ENCODE peak calls at places on chromosomes 12 and 14, in eight cellular contexts. One of them, this sample, is unnamed. For H3K36me3, the result is how much of the 10 kb centered on the place peaks cover.

GRCh38 chr14:68042591-68043210 is 223.1 kb downstream of the RAD51B start:
- DNase-seq in testis: no peak
- DNase-seq in neuronal stem cell: peak
- DNase-seq in DND-41: no peak
- DNase-seq in mesenchymal stem cell: peak
- DNase-seq in tibial nerve: no peak
- DNase-seq in body of pancreas: no peak
- DNase-seq in brain microvascular endothelial cell: no peak
- DNase-seq in this sample: no peak

GRCh38 chr12:19894803-19895202 is 455.5 kb downstream of the AEBP2 start:
- DNase-seq in tibial nerve: no peak
- DNase-seq in mesenchymal stem cell: peak
- DNase-seq in neuronal stem cell: no peak
- DNase-seq in brain microvascular endothelial cell: peak
- DNase-seq in DND-41: no peak
- DNase-seq in testis: no peak
- DNase-seq in body of pancreas: no peak
- DNase-seq in this sample: no peak

GRCh38 chr12:25388216-25388615 is 137.5 kb upstream of the KRAS start:
- DNase-seq in DND-41: no peak
- DNase-seq in neuronal stem cell: no peak
- DNase-seq in testis: no peak
- DNase-seq in tibial nerve: no peak
- DNase-seq in body of pancreas: no peak
- DNase-seq in mesenchymal stem cell: no peak
- DNase-seq in brain microvascular endothelial cell: no peak
- DNase-seq in this sample: no peak

GRCh38 chr12:116384629-116385485 is 107.4 kb upstream of the MED13L start:
- DNase-seq in DND-41: peak
- DNase-seq in body of pancreas: peak
- DNase-seq in testis: no peak
- DNase-seq in tibial nerve: no peak
- DNase-seq in mesenchymal stem cell: no peak
- DNase-seq in brain microvascular endothelial cell: peak
- DNase-seq in neuronal stem cell: no peak
- DNase-seq in this sample: no peak

GRCh38 chr12:104426926-104427546 is 29.7 kb upstream of the CHST11 start:
- DNase-seq in mesenchymal stem cell: peak
- DNase-seq in DND-41: no peak
- DNase-seq in brain microvascular endothelial cell: peak
- DNase-seq in neuronal stem cell: no peak
- DNase-seq in testis: no peak
- DNase-seq in body of pancreas: no peak
- DNase-seq in tibial nerve: no peak
- DNase-seq in this sample: no peak

GRCh38 chr12:118064608-118065007 is 3.6 kb upstream of the WSB2 start:
- DNase-seq in DND-41: peak
- DNase-seq in neuronal stem cell: no peak
- DNase-seq in body of pancreas: no peak
- DNase-seq in testis: no peak
- DNase-seq in mesenchymal stem cell: peak
- DNase-seq in tibial nerve: no peak
- DNase-seq in brain microvascular endothelial cell: no peak
- DNase-seq in this sample: peak

GRCh38 chr12:118055865-118056773 is 4.9 kb downstream of the WSB2 start:
- DNase-seq in tibial nerve: no peak
- DNase-seq in DND-41: no peak
- DNase-seq in brain microvascular endothelial cell: no peak
- DNase-seq in mesenchymal stem cell: no peak
- DNase-seq in neuronal stem cell: no peak
- DNase-seq in body of pancreas: peak
- DNase-seq in testis: no peak
- DNase-seq in this sample: no peak

GRCh38 chr12:64675795-64676194 is 65.5 kb downstream of the RASSF3 start:
- DNase-seq in testis: no peak
- DNase-seq in brain microvascular endothelial cell: peak
- DNase-seq in mesenchymal stem cell: peak
- DNase-seq in body of pancreas: peak
- DNase-seq in DND-41: no peak
- DNase-seq in neuronal stem cell: no peak
- DNase-seq in tibial nerve: no peak
- DNase-seq in this sample: no peak

GRCh38 chr14:91595736-91596135 is 85.6 kb upstream of the PPP4R3A start:
- DNase-seq in body of pancreas: no peak
- DNase-seq in brain microvascular endothelial cell: no peak
- DNase-seq in mesenchymal stem cell: no peak
- DNase-seq in DND-41: no peak
- DNase-seq in testis: no peak
- DNase-seq in tibial nerve: no peak
- DNase-seq in neuronal stem cell: no peak
- DNase-seq in this sample: no peak

GRCh38 chr14:38255408-38255672 is 553 bp downstream of the CLEC14A start:
- DNase-seq in neuronal stem cell: no peak
- DNase-seq in brain microvascular endothelial cell: no peak
- DNase-seq in body of pancreas: peak
- DNase-seq in mesenchymal stem cell: peak
- DNase-seq in tibial nerve: no peak
- DNase-seq in testis: peak
- DNase-seq in DND-41: no peak
- DNase-seq in this sample: no peak

GRCh38 chr12:93913845-93914244 is 234.5 kb upstream of the PLXNC1 start:
- DNase-seq in mesenchymal stem cell: peak
- DNase-seq in DND-41: no peak
- DNase-seq in testis: no peak
- DNase-seq in neuronal stem cell: no peak
- DNase-seq in body of pancreas: no peak
- DNase-seq in tibial nerve: no peak
- DNase-seq in brain microvascular endothelial cell: peak
- DNase-seq in this sample: no peak

GRCh38 chr12:90978117-90978770 is 23.3 kb upstream of the CCER1 start:
- DNase-seq in tibial nerve: no peak
- DNase-seq in testis: no peak
- DNase-seq in DND-41: no peak
- DNase-seq in mesenchymal stem cell: peak
- DNase-seq in body of pancreas: peak
- DNase-seq in neuronal stem cell: peak
- DNase-seq in brain microvascular endothelial cell: peak
- DNase-seq in this sample: peak

GRCh38 chr12:51721281-51721940 is 127.1 kb downstream of the FIGNL2 start:
- DNase-seq in testis: peak
- DNase-seq in body of pancreas: no peak
- DNase-seq in brain microvascular endothelial cell: peak
- DNase-seq in neuronal stem cell: peak
- DNase-seq in DND-41: no peak
- DNase-seq in tibial nerve: peak
- DNase-seq in mesenchymal stem cell: peak
- DNase-seq in this sample: no peak

GRCh38 chr14:55356913-55357312 is 54.7 kb downstream of the ATG14 start:
- DNase-seq in DND-41: no peak
- DNase-seq in body of pancreas: no peak
- DNase-seq in brain microvascular endothelial cell: no peak
- DNase-seq in neuronal stem cell: no peak
- DNase-seq in testis: no peak
- DNase-seq in tibial nerve: no peak
- DNase-seq in mesenchymal stem cell: no peak
- DNase-seq in this sample: no peak
- H3K36me3 ChIP-seq in DND-41: under half
- H3K36me3 ChIP-seq in body of pancreas: under half
- H3K36me3 ChIP-seq in brain microvascular endothelial cell: under half
- H3K36me3 ChIP-seq in neuronal stem cell: under half
- H3K36me3 ChIP-seq in testis: under half
- H3K36me3 ChIP-seq in tibial nerve: under half
- H3K36me3 ChIP-seq in mesenchymal stem cell: under half
- H3K36me3 ChIP-seq in this sample: under half

DNA sequence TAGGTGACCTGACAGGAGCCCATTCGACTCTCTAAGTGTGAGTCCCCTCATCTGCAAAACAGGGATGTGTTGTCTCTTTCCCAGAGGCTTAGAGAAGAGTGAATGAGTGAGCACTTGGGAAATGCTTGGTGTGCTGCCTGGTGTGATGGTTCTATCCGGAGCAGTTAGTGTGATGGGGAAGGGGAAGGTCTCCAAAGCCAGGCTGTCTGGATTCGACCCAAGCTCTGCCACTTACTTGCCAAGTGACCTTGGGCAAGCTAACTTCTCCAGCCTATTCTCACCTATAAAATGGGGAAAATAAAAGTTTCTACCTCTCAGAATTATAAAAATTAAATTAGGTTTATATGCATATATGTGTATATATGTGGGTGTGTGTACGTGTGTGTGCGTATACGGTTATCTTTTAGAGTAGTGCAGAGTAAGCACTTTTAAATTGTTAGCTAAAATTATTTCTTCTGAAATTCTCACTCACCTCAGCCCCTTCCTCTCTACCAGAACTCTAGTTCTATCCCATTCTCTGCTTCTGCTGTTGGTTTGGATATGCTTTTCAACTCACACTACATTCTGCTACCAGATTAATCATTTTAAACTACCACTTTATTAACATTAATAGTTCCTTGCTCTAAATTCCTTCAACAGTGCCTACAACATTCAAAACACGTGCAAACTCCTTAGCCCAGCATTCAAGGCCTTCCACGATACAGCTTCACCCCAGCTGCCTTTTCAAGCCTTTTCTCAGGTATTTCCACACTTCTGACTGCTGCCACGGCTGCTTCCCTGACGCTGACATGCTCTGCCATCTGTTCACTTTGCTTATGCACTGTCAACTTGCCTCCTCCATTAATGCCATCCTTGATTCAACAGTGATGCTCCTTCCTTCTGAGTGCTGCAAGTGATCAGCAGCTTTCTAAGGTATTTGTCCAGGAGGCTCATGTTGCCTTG is 55.3 kb downstream of the DICER1 start:
- DNase-seq in neuronal stem cell: no peak
- DNase-seq in brain microvascular endothelial cell: no peak
- DNase-seq in testis: no peak
- DNase-seq in tibial nerve: no peak
- DNase-seq in body of pancreas: peak
- DNase-seq in mesenchymal stem cell: no peak
- DNase-seq in DND-41: no peak
- DNase-seq in this sample: no peak
- H3K36me3 ChIP-seq in neuronal stem cell: under half
- H3K36me3 ChIP-seq in brain microvascular endothelial cell: under half
- H3K36me3 ChIP-seq in testis: under half
- H3K36me3 ChIP-seq in tibial nerve: half or more
- H3K36me3 ChIP-seq in body of pancreas: under half
- H3K36me3 ChIP-seq in mesenchymal stem cell: under half
- H3K36me3 ChIP-seq in DND-41: half or more
- H3K36me3 ChIP-seq in this sample: half or more

GRCh38 chr12:906077-906585 is 43.4 kb downstream of the RAD52 start:
- DNase-seq in brain microvascular endothelial cell: no peak
- DNase-seq in testis: no peak
- DNase-seq in neuronal stem cell: no peak
- DNase-seq in mesenchymal stem cell: no peak
- DNase-seq in DND-41: no peak
- DNase-seq in body of pancreas: no peak
- DNase-seq in tibial nerve: no peak
- DNase-seq in this sample: no peak

GRCh38 chr12:904010-904414 is 45.5 kb downstream of the RAD52 start:
- DNase-seq in testis: no peak
- DNase-seq in brain microvascular endothelial cell: no peak
- DNase-seq in body of pancreas: no peak
- DNase-seq in tibial nerve: no peak
- DNase-seq in mesenchymal stem cell: no peak
- DNase-seq in neuronal stem cell: no peak
- DNase-seq in DND-41: no peak
- DNase-seq in this sample: no peak

GRCh38 chr12:905273-906076 is 44.0 kb downstream of the RAD52 start:
- DNase-seq in mesenchymal stem cell: no peak
- DNase-seq in testis: no peak
- DNase-seq in neuronal stem cell: no peak
- DNase-seq in tibial nerve: no peak
- DNase-seq in DND-41: no peak
- DNase-seq in body of pancreas: peak
- DNase-seq in brain microvascular endothelial cell: no peak
- DNase-seq in this sample: no peak

GRCh38 chr12:903055-903454 is 46.4 kb downstream of the RAD52 start:
- DNase-seq in DND-41: no peak
- DNase-seq in mesenchymal stem cell: no peak
- DNase-seq in brain microvascular endothelial cell: no peak
- DNase-seq in body of pancreas: no peak
- DNase-seq in tibial nerve: no peak
- DNase-seq in neuronal stem cell: no peak
- DNase-seq in testis: no peak
- DNase-seq in this sample: no peak

DNA sequence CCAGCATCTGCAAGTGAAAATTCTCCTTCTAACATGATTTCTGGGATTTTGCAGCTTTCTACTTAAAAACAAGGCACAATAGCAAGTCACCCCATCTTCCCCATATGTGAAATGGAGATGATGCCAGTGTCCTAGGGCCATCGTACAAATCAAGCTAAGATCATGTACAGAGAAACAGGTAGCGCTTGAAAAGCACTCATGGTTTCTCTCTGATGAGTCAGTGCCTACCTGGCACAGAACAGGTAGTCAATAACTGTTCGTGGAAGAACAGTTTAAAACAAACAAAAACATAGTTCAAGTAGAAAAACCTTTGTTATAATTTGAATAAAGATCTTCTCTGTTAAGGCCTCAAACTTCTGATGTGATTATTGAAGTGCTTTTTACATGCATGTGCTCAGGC is 46.9 kb downstream of the RAD52 start:
- DNase-seq in mesenchymal stem cell: no peak
- DNase-seq in DND-41: no peak
- DNase-seq in tibial nerve: no peak
- DNase-seq in neuronal stem cell: no peak
- DNase-seq in testis: no peak
- DNase-seq in brain microvascular endothelial cell: no peak
- DNase-seq in body of pancreas: no peak
- DNase-seq in this sample: no peak
- H3K36me3 ChIP-seq in mesenchymal stem cell: under half
- H3K36me3 ChIP-seq in DND-41: half or more
- H3K36me3 ChIP-seq in tibial nerve: half or more
- H3K36me3 ChIP-seq in neuronal stem cell: under half
- H3K36me3 ChIP-seq in testis: under half
- H3K36me3 ChIP-seq in brain microvascular endothelial cell: half or more
- H3K36me3 ChIP-seq in body of pancreas: under half
- H3K36me3 ChIP-seq in this sample: half or more

GRCh38 chr12:2797721-2798418 is 3.1 kb downstream of the FKBP4 start:
- DNase-seq in brain microvascular endothelial cell: no peak
- DNase-seq in neuronal stem cell: no peak
- DNase-seq in tibial nerve: no peak
- DNase-seq in DND-41: no peak
- DNase-seq in mesenchymal stem cell: peak
- DNase-seq in testis: peak
- DNase-seq in body of pancreas: peak
- DNase-seq in this sample: no peak

GRCh38 chr12:2803635-2804380 is 8.7 kb upstream of the ITFG2 start:
- DNase-seq in DND-41: no peak
- DNase-seq in body of pancreas: no peak
- DNase-seq in testis: no peak
- DNase-seq in mesenchymal stem cell: no peak
- DNase-seq in brain microvascular endothelial cell: no peak
- DNase-seq in tibial nerve: no peak
- DNase-seq in neuronal stem cell: no peak
- DNase-seq in this sample: no peak

GRCh38 chr12:2804390-2805145 is 7.9 kb upstream of the ITFG2 start:
- DNase-seq in testis: peak
- DNase-seq in neuronal stem cell: no peak
- DNase-seq in brain microvascular endothelial cell: peak
- DNase-seq in tibial nerve: peak
- DNase-seq in mesenchymal stem cell: peak
- DNase-seq in body of pancreas: peak
- DNase-seq in DND-41: no peak
- DNase-seq in this sample: no peak

GRCh38 chr12:2800046-2800570 is 5.3 kb downstream of the FKBP4 start:
- DNase-seq in testis: no peak
- DNase-seq in mesenchymal stem cell: no peak
- DNase-seq in tibial nerve: no peak
- DNase-seq in DND-41: no peak
- DNase-seq in body of pancreas: no peak
- DNase-seq in neuronal stem cell: no peak
- DNase-seq in brain microvascular endothelial cell: no peak
- DNase-seq in this sample: no peak

GRCh38 chr12:2801044-2801783 is 6.4 kb downstream of the FKBP4 start:
- DNase-seq in body of pancreas: no peak
- DNase-seq in brain microvascular endothelial cell: no peak
- DNase-seq in testis: no peak
- DNase-seq in tibial nerve: no peak
- DNase-seq in DND-41: no peak
- DNase-seq in neuronal stem cell: no peak
- DNase-seq in mesenchymal stem cell: no peak
- DNase-seq in this sample: no peak
- H3K36me3 ChIP-seq in body of pancreas: under half
- H3K36me3 ChIP-seq in brain microvascular endothelial cell: half or more
- H3K36me3 ChIP-seq in testis: under half
- H3K36me3 ChIP-seq in tibial nerve: half or more
- H3K36me3 ChIP-seq in DND-41: half or more
- H3K36me3 ChIP-seq in neuronal stem cell: half or more
- H3K36me3 ChIP-seq in mesenchymal stem cell: under half
- H3K36me3 ChIP-seq in this sample: half or more

This sample was measured in SJCRH30.